ENCODE peak calls at places on chromosome 22, in seven cellular contexts. M, E, I, C, X, P and U are unnamed samples.

GRCh38 chr22:43147821-43148220 is 3.5 kb upstream of the TSPO start:
- DNase-seq in M (no peak), E (peak; percentile 55), I (no peak), C (no peak), X (no peak), P (no peak), U (no peak)

GRCh38 chr22:24427500-24428164 is at the start of gene ADORA2A:
- DNase-seq in M (no peak), E (peak; percentile 84), I (no peak), C (peak; percentile 68), X (no peak), P (peak; percentile 67), U (no peak)

GRCh38 chr22:17729561-17729960 is 44.7 kb downstream of the BID start:
- DNase-seq in M (no peak), E (no peak), I (no peak), C (no peak), X (no peak), P (no peak), U (no peak)

GRCh38 chr22:32378703-32379272 is 21.1 kb downstream of the RFPL3 start:
- DNase-seq in M (peak; percentile 54), E (peak; percentile 22), I (no peak), C (no peak), X (no peak), P (no peak), U (no peak)

GRCh38 chr22:48895341-48895740 is 932.3 kb downstream of the BRD1 start:
- DNase-seq in M (no peak), E (no peak), I (no peak), C (no peak), X (no peak), P (no peak), U (no peak)

GRCh38 chr22:50302041-50302541 is 5.4 kb downstream of the PLXNB2 start:
- DNase-seq in M (no peak), E (peak; percentile 65), I (no peak), C (no peak), X (no peak), P (peak; percentile 58), U (no peak)

GRCh38 chr22:48753381-48753730 is 1074.3 kb downstream of the BRD1 start:
- DNase-seq in M (no peak), E (no peak), I (peak; percentile 57), C (no peak), X (peak; percentile 51), P (peak; percentile 5), U (no peak)

GRCh38 chr22:38485783-38486182 is 17.9 kb downstream of the KDELR3 start:
- DNase-seq in M (no peak), E (no peak), I (no peak), C (no peak), X (no peak), P (no peak), U (peak; percentile 29)

GRCh38 chr22:44448271-44448780 is 49.7 kb downstream of the RTL6 start:
- DNase-seq in M (no peak), E (peak; percentile 48), I (no peak), C (no peak), X (peak; percentile 91), P (peak; percentile 72), U (no peak)

GRCh38 chr22:20823264-20823663 is 35.3 kb downstream of the PI4KA start:
- DNase-seq in M (no peak), E (no peak), I (no peak), C (no peak), X (no peak), P (no peak), U (no peak)

GRCh38 chr22:44539467-44540063 is 41.5 kb upstream of the RTL6 start:
- DNase-seq in M (no peak), E (no peak), I (no peak), C (no peak), X (peak; percentile 25), P (no peak), U (no peak)

GRCh38 chr22:20272174-20272573 is 4.1 kb upstream of the RTN4R start:
- DNase-seq in M (no peak), E (no peak), I (no peak), C (no peak), X (no peak), P (no peak), U (no peak)

GRCh38 chr22:20627432-20627831 is 120.0 kb downstream of the MED15 start:
- DNase-seq in M (no peak), E (no peak), I (no peak), C (no peak), X (no peak), P (no peak), U (no peak)

GRCh38 chr22:20583471-20583922 is 76.1 kb downstream of the MED15 start:
- DNase-seq in M (no peak), E (no peak), I (no peak), C (no peak), X (no peak), P (no peak), U (no peak)

GRCh38 chr22:27241430-27242110 is 560.0 kb downstream of the MN1 start:
- DNase-seq in M (no peak), E (no peak), I (no peak), C (no peak), X (no peak), P (peak; percentile 43), U (no peak)

GRCh38 chr22:38089474-38089851 is 5.5 kb upstream of the SLC16A8 start:
- DNase-seq in M (no peak), E (no peak), I (no peak), C (no peak), X (no peak), P (no peak), U (no peak)

GRCh38 chr22:48761546-48761945 is 1066.1 kb downstream of the BRD1 start:
- DNase-seq in M (no peak), E (no peak), I (peak; percentile 70), C (no peak), X (peak; percentile 51), P (peak; percentile 15), U (peak; percentile 41)

GRCh38 chr22:44046485-44047141 is 22.5 kb downstream of the PARVB start:
- DNase-seq in M (no peak), E (no peak), I (no peak), C (no peak), X (no peak), P (no peak), U (no peak)

GRCh38 chr22:38788417-38788816 is 5.5 kb downstream of the DNAL4 start:
- DNase-seq in M (no peak), E (no peak), I (no peak), C (no peak), X (peak; percentile 79), P (peak; percentile 32), U (no peak)

GRCh38 chr22:43886231-43886630 is 5.6 kb downstream of the PNPLA5 start:
- DNase-seq in M (no peak), E (no peak), I (no peak), C (no peak), X (peak; percentile 35), P (no peak), U (no peak)

GRCh38 chr22:17739196-17739975 is 34.9 kb downstream of the BID start:
- DNase-seq in M (no peak), E (no peak), I (no peak), C (no peak), X (no peak), P (no peak), U (no peak)

GRCh38 chr22:45065726-45066125 is 55.9 kb upstream of the PHF21B start:
- DNase-seq in M (no peak), E (no peak), I (no peak), C (no peak), X (no peak), P (no peak), U (no peak)

DNA sequence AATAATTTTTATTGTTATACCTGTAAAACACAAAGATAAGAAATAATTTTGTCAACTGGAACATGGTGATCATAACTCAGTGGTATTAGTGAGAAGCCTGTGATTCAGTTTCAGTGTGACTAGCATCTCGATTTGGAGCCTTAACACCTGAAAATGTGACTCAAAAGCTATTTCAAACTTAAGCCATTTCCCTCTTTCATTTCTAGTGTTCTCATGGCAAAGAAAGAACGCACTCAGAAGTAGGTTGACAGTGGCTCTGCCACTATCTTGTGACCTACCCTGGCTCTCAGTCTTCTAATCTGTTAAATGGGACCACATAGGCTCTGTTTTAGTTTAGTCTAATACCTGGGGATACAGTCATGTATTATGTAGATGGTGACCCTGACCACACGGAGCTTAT is 62.7 kb downstream of the ISX start:
- DNase-seq in M (no peak), E (no peak), I (no peak), C (no peak), X (no peak), P (no peak), U (no peak)
- TF ChIP-seq POLR2A in M (no peak), E (no peak), I (no peak), C (peak; percentile 57), X (no peak), P (no peak), U (no peak)

GRCh38 chr22:46098525-46099475 is 51.5 kb upstream of the PPARA start:
- DNase-seq in M (no peak), E (no peak), I (no peak), C (no peak), X (no peak), P (no peak), U (no peak)

GRCh38 chr22:46094676-46095075 is 55.6 kb upstream of the PPARA start:
- DNase-seq in M (no peak), E (no peak), I (no peak), C (no peak), X (no peak), P (no peak), U (no peak)

GRCh38 chr22:46097268-46097900 is 52.9 kb upstream of the PPARA start:
- DNase-seq in M (no peak), E (no peak), I (no peak), C (no peak), X (no peak), P (no peak), U (no peak)

GRCh38 chr22:46096051-46096450 is 54.3 kb upstream of the PPARA start:
- DNase-seq in M (no peak), E (no peak), I (no peak), C (no peak), X (no peak), P (no peak), U (no peak)

GRCh38 chr22:46096706-46097230 is 53.6 kb upstream of the PPARA start:
- DNase-seq in M (no peak), E (no peak), I (no peak), C (no peak), X (no peak), P (no peak), U (no peak)
- TF ChIP-seq POLR2AphosphoS5 in M (no peak), E (no peak), I (no peak), C (no peak), X (no peak), P (no peak), U (no peak)

GRCh38 chr22:39992088-39992826 is 2.5 kb upstream of the FAM83F start:
- DNase-seq in M (no peak), E (no peak), I (no peak), C (no peak), X (no peak), P (no peak), U (no peak)
- TF ChIP-seq POLR2A in M (no peak), E (no peak), I (no peak), C (no peak), X (no peak), P (no peak), U (no peak)

DNA sequence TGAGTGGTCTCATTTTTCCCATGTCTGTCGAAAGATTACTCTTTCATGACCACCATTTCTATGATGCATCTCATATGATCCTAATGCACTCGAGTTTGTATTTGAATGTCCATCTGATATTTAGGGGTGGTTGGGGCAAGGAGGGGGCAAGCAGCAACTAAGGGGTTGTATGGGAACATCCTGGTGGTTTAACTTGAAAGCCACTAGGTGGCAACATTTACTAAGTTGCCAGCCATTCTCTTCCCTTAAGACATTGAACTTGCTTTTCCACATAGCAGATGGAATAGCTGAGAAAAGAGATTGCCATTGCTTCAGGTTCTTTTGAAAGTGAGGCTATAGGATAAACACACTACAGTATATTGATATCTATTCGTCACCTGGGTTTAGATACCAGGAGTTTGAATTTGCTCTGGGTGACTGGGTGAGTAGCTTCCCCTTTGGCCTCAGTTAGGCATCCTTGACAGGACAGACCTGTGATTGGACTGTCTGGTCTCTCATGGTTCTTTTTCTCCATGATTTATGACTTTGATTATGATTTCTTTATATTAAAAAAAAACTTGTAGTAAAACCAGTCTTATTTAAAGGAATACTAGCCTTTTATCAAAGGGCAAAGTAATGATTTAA is 32.4 kb downstream of the NF2 start:
- DNase-seq in M (peak; percentile 34), E (no peak), I (no peak), C (no peak), X (no peak), P (no peak), U (no peak)
- TF ChIP-seq POLR2AphosphoS5 in M (no peak), E (no peak), I (no peak), C (no peak), X (no peak), P (no peak), U (no peak)